ENCODE peak calls at places on chromosome 16, in four cellular contexts. One of them, this sample, is unnamed.
A peak's percentile ranks its signal among the peaks of the same experiment; 100 is the strongest.

GRCh38 chr16:31568577-31569359 is 41.1 kb downstream of the AHSP start:
- DNase-seq in body of pancreas: no peak
- DNase-seq in heart left ventricle: no peak
- DNase-seq in GM23338: peak; percentile 76
- DNase-seq in this sample: no peak

GRCh38 chr16:70694088-70694487 is 8.2 kb upstream of the MTSS2 start:
- DNase-seq in heart left ventricle: no peak
- DNase-seq in body of pancreas: no peak
- DNase-seq in GM23338: peak; percentile 83
- DNase-seq in this sample: peak; percentile 64

GRCh38 chr16:67948015-67948414 is 4.1 kb upstream of the LCAT start:
- DNase-seq in heart left ventricle: no peak
- DNase-seq in GM23338: no peak
- DNase-seq in body of pancreas: no peak
- DNase-seq in this sample: peak; percentile 35

GRCh38 chr16:2782583-2783351 is 4.6 kb downstream of the PRSS33 start:
- DNase-seq in heart left ventricle: no peak
- DNase-seq in body of pancreas: no peak
- DNase-seq in GM23338: peak; percentile 55
- DNase-seq in this sample: no peak

GRCh38 chr16:67397812-67398545 is 4.7 kb upstream of the TPPP3 start:
- DNase-seq in GM23338: no peak
- DNase-seq in heart left ventricle: no peak
- DNase-seq in body of pancreas: no peak
- DNase-seq in this sample: peak; percentile 70

GRCh38 chr16:81431554-81432353 is 12.9 kb upstream of the CMIP start:
- DNase-seq in GM23338: no peak
- DNase-seq in heart left ventricle: no peak
- DNase-seq in body of pancreas: no peak
- DNase-seq in this sample: no peak

GRCh38 chr16:64754279-64754678 is 367.6 kb downstream of the CDH11 start:
- DNase-seq in GM23338: no peak
- DNase-seq in heart left ventricle: no peak
- DNase-seq in body of pancreas: no peak
- DNase-seq in this sample: no peak

GRCh38 chr16:19118938-19119431 is 5.2 kb downstream of the ITPRIPL2 start:
- DNase-seq in heart left ventricle: peak; percentile 67
- DNase-seq in GM23338: no peak
- DNase-seq in body of pancreas: no peak
- DNase-seq in this sample: peak; percentile 83

GRCh38 chr16:16120044-16120381 is 103.3 kb downstream of the ABCC6 start:
- DNase-seq in body of pancreas: no peak
- DNase-seq in heart left ventricle: no peak
- DNase-seq in GM23338: no peak
- DNase-seq in this sample: no peak

GRCh38 chr16:71995038-71995437 is 5.2 kb downstream of the PKD1L3 start:
- DNase-seq in body of pancreas: no peak
- DNase-seq in heart left ventricle: no peak
- DNase-seq in GM23338: peak; percentile 15
- DNase-seq in this sample: no peak

GRCh38 chr16:53743149-53743566 is 39.2 kb downstream of the FTO start:
- DNase-seq in heart left ventricle: no peak
- DNase-seq in GM23338: peak; percentile 73
- DNase-seq in body of pancreas: peak; percentile 21
- DNase-seq in this sample: peak; percentile 62

GRCh38 chr16:31488630-31489564 is 6.0 kb downstream of the SLC5A2 start:
- DNase-seq in GM23338: peak; percentile 25
- DNase-seq in heart left ventricle: no peak
- DNase-seq in body of pancreas: no peak
- DNase-seq in this sample: peak; percentile 19

GRCh38 chr16:69613283-69614154 is 47.8 kb downstream of the NFAT5 start:
- DNase-seq in heart left ventricle: no peak
- DNase-seq in GM23338: no peak
- DNase-seq in body of pancreas: no peak
- DNase-seq in this sample: peak; percentile 95

GRCh38 chr16:17350212-17350611 is 120.5 kb downstream of the XYLT1 start:
- DNase-seq in heart left ventricle: no peak
- DNase-seq in body of pancreas: no peak
- DNase-seq in GM23338: no peak
- DNase-seq in this sample: no peak

GRCh38 chr16:50059669-50060068 is 6.1 kb upstream of the HEATR3 start:
- DNase-seq in heart left ventricle: no peak
- DNase-seq in body of pancreas: no peak
- DNase-seq in GM23338: no peak
- DNase-seq in this sample: no peak

DNA sequence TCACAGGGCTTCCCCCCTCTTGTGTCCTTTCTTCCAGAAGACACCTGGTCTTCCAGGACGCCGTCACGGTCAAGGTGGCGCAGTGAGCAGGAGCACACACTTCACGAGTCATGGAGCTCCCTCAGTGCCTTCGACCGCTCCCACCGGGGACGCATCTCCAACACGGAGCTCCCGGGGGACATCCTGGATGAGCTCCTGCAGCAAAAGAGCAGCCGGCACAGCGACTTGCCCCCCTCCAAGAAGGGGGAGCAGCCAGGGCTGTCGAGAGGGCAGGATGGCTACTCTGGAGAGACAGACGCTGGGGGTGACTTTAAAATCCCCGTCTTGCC is 199.6 kb downstream of the KATNIP start:
- DNase-seq in body of pancreas: no peak
- DNase-seq in GM23338: no peak
- DNase-seq in heart left ventricle: no peak
- DNase-seq in this sample: no peak
- TF ChIP-seq CTCF in body of pancreas: no peak
- TF ChIP-seq CTCF in GM23338: no peak
- TF ChIP-seq CTCF in heart left ventricle: no peak
- TF ChIP-seq CTCF in this sample: no peak

DNA sequence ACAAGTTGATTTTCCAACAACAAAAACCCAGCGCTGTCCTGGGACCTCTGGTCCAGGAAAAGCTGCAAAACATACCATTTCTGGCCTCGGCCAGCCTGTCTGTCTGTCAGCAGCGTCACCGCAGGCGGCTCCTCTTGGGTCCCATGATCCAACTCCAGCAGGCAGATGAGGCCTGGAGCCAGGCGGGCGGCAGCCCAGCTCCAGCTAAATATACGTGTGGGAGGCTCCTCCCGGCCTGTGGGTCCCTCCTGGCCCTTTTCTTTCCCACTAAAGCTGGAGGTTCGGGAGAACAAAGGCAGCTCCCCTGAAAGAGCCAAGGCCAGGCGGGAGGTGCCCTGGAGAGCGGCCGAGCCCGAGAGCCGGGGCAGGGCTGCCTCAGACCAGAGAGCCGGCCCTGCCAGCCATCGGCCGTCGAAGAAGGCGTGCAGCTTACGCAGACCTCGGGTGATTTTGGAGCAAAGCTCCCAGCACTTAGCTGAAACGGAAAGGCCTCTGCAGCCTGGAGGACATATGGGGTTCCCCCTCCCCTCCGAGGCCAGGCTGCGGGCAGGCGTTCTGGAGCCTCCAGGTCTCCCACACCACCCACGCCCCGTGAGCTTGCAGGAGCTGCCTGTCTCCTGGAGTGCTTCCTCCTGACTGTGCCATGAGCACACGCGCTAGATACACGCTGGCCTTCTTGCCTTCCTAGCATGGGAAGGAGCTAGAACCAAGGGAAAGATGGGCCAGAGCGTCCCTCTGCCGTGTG is 19.9 kb upstream of the JPH3 start:
- DNase-seq in body of pancreas: no peak
- DNase-seq in GM23338: peak; percentile 44
- DNase-seq in heart left ventricle: peak; percentile 69
- DNase-seq in this sample: no peak
- H3K4me3 ChIP-seq in body of pancreas: no peak overlapping the region
- H3K4me3 ChIP-seq in GM23338: no peak overlapping the region
- H3K4me3 ChIP-seq in heart left ventricle: peak overlapping the region; percentile 17
- H3K4me3 ChIP-seq in this sample: no peak overlapping the region

DNA sequence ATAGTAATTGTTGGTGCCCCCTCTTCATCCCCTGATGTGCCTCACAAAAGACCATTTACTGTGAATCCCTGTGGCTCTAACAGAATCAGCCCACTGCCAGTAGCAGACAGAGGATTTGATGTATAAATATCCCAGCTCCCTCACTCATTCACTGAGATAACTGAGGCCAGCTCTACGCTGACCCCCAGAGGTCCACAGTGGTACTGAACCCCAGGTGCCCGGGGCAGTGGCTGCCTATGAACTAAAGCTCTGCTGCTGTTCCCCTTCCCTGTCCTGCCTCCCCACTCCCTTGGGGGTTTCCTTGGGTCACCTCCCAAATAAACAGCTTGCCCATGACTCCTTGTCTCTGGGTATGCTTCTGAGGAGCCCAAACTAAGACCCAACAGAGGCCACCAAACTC is 295.8 kb downstream of the FOXL1 start:
- DNase-seq in body of pancreas: no peak
- DNase-seq in heart left ventricle: no peak
- DNase-seq in GM23338: peak; percentile 74
- DNase-seq in this sample: peak; percentile 18
- TF ChIP-seq CTCF in body of pancreas: no peak
- TF ChIP-seq CTCF in heart left ventricle: peak; percentile 36
- TF ChIP-seq CTCF in GM23338: peak; percentile 78
- TF ChIP-seq CTCF in this sample: peak; percentile 50

GRCh38 chr16:177981-178676 is 1.6 kb downstream of the HBA1 start:
- DNase-seq in body of pancreas: no peak
- DNase-seq in GM23338: no peak
- DNase-seq in heart left ventricle: no peak
- DNase-seq in this sample: no peak

GRCh38 chr16:180921-181667 is 835 bp downstream of the HBQ1 start:
- DNase-seq in body of pancreas: peak; percentile 79
- DNase-seq in heart left ventricle: peak; percentile 56
- DNase-seq in GM23338: peak; percentile 92
- DNase-seq in this sample: peak; percentile 73

GRCh38 chr16:179431-179830 is 828 bp upstream of the HBQ1 start:
- DNase-seq in body of pancreas: no peak
- DNase-seq in GM23338: no peak
- DNase-seq in heart left ventricle: no peak
- DNase-seq in this sample: no peak

GRCh38 chr16:181668-182021 is 1.4 kb downstream of the HBQ1 start:
- DNase-seq in heart left ventricle: no peak
- DNase-seq in GM23338: no peak
- DNase-seq in body of pancreas: no peak
- DNase-seq in this sample: peak; percentile 20

GRCh38 chr16:180101-180920 is at the start of gene HBQ1:
- DNase-seq in body of pancreas: no peak
- DNase-seq in GM23338: peak; percentile 71
- DNase-seq in heart left ventricle: no peak
- DNase-seq in this sample: peak; percentile 33
- H3K4me3 ChIP-seq in body of pancreas: no peak within 1 kb of the TSS
- H3K4me3 ChIP-seq in GM23338: peak within 1 kb of the TSS; percentile 53
- H3K4me3 ChIP-seq in heart left ventricle: peak within 1 kb of the TSS; percentile 28
- H3K4me3 ChIP-seq in this sample: peak within 1 kb of the TSS; percentile 35

GRCh38 chr16:23745263-23745662 is 9.6 kb upstream of the CHP2 start:
- DNase-seq in body of pancreas: no peak
- DNase-seq in heart left ventricle: no peak
- DNase-seq in GM23338: no peak
- DNase-seq in this sample: no peak

GRCh38 chr16:23739516-23739915 is 15.3 kb upstream of the CHP2 start:
- DNase-seq in body of pancreas: no peak
- DNase-seq in GM23338: no peak
- DNase-seq in heart left ventricle: no peak
- DNase-seq in this sample: no peak

GRCh38 chr16:23748630-23749029 is 6.2 kb upstream of the CHP2 start:
- DNase-seq in GM23338: no peak
- DNase-seq in body of pancreas: no peak
- DNase-seq in heart left ventricle: no peak
- DNase-seq in this sample: no peak

DNA sequence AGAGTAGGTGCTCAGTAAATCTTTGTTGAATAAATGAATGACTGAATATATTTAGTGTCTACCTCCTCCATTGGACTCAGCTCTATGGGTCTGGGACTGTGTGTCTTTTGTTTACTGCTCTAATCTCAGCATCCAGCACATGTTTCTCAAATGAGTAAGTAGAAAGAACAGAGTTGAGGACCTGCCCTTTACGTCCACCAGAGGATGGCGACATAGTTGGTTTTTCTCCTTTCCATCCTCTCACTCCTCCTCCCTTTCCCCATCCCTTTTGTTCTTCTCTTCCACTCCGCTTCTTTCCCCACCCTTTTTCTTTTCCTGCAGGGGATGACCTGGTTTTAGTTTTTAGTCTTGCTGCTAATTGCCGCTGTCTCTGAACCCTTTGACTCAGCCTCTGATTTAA is 12.1 kb upstream of the CHP2 start:
- DNase-seq in heart left ventricle: no peak
- DNase-seq in GM23338: peak; percentile 72
- DNase-seq in body of pancreas: no peak
- DNase-seq in this sample: no peak
- TF ChIP-seq CTCF in heart left ventricle: no peak
- TF ChIP-seq CTCF in GM23338: peak; percentile 48
- TF ChIP-seq CTCF in body of pancreas: no peak
- TF ChIP-seq CTCF in this sample: peak; percentile 18

GRCh38 chr16:85513649-85514048 is 99.5 kb upstream of the GSE1 start:
- DNase-seq in heart left ventricle: no peak
- DNase-seq in GM23338: no peak
- DNase-seq in body of pancreas: no peak
- DNase-seq in this sample: no peak

GRCh38 chr16:85513180-85513579 is 99.9 kb upstream of the GSE1 start:
- DNase-seq in heart left ventricle: no peak
- DNase-seq in GM23338: no peak
- DNase-seq in body of pancreas: no peak
- DNase-seq in this sample: no peak

GRCh38 chr16:85515319-85515745 is 97.8 kb upstream of the GSE1 start:
- DNase-seq in GM23338: no peak
- DNase-seq in heart left ventricle: no peak
- DNase-seq in body of pancreas: no peak
- DNase-seq in this sample: no peak

GRCh38 chr16:85514601-85515318 is 98.4 kb upstream of the GSE1 start:
- DNase-seq in GM23338: peak; percentile 61
- DNase-seq in body of pancreas: peak; percentile 79
- DNase-seq in heart left ventricle: peak; percentile 62
- DNase-seq in this sample: peak; percentile 94

DNA sequence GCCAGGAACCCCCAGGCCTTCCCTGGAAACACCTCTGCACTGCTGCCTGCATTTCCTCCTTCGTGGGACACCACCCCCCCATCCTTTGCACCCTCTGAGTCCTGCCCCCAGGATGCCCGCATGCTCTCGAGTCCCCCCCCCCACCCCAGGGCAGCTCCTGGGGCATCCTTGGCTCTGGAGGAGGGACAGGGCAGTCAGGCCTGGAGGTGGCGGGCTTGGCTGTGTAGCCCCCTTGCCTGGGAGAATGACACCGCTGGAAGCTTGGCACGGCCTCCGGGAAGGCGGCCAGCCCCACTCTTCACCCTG is 98.9 kb upstream of the GSE1 start:
- DNase-seq in GM23338: no peak
- DNase-seq in body of pancreas: peak; percentile 87
- DNase-seq in heart left ventricle: peak; percentile 77
- DNase-seq in this sample: no peak
- H3K4me3 ChIP-seq in GM23338: no peak overlapping the region
- H3K4me3 ChIP-seq in body of pancreas: no peak overlapping the region
- H3K4me3 ChIP-seq in heart left ventricle: no peak overlapping the region
- H3K4me3 ChIP-seq in this sample: no peak overlapping the region